ENCODE peak calls at places on chromosomes 5 and 9, in seven cellular contexts. D is NCI-H1694 treated with DMSO at 0.1 percent for 48 hours; T is astrocyte of the spinal cord; I is GM23248; J is activated T-helper 9 cell treated with anti-CD3 and anti-CD28 coated beads, Interleukin-2, amount 50 U/mL, for 16 hours; S is dorsolateral prefrontal cortex; M is activated CD4-positive, alpha-beta T cell treated with anti-CD3 and anti-CD28 coated beads for 48 hours. W is an unnamed sample.

GRCh38 chr9:89179920-89180667 is 1.5 kb upstream of the SHC3 start:
- DNase-seq in S (peak; percentile 93), I (peak; percentile 98), J (no peak), T (peak; percentile 98), D (peak; percentile 93), M (peak; percentile 78), W (peak; percentile 88)

GRCh38 chr5:14399054-14399657 is 182.4 kb upstream of the OTULINL start:
- DNase-seq in I (peak; percentile 82), S (no peak), T (peak; percentile 86), M (no peak), D (peak; percentile 82), J (no peak), W (peak; percentile 78)

GRCh38 chr9:34633851-34634550 is 3.6 kb downstream of the SIGMAR1 start:
- DNase-seq in J (peak; percentile 60), S (peak; percentile 79), D (peak; percentile 62), M (peak; percentile 81), T (peak; percentile 55), I (peak; percentile 73), W (peak; percentile 55)

GRCh38 chr5:41465493-41466171 is 44.8 kb downstream of the PLCXD3 start:
- DNase-seq in M (no peak), S (no peak), I (peak; percentile 51), T (peak; percentile 3), D (no peak), J (no peak), W (no peak)

GRCh38 chr9:108519417-108519816 is 336.4 kb downstream of the ACTL7B start:
- DNase-seq in T (no peak), S (no peak), I (no peak), M (no peak), J (no peak), D (no peak), W (no peak)

GRCh38 chr5:88144219-88145040 is 124.2 kb downstream of the TMEM161B start:
- DNase-seq in D (no peak), J (no peak), S (peak; percentile 60), T (peak; percentile 23), M (peak; percentile 7), I (no peak), W (no peak)

GRCh38 chr5:29001666-29002065 is 1963.3 kb upstream of the CDH9 start:
- DNase-seq in T (no peak), D (no peak), S (no peak), J (no peak), M (no peak), I (no peak), W (no peak)

GRCh38 chr5:125125031-125125823 is 378.8 kb upstream of the ZNF608 start:
- DNase-seq in S (no peak), I (no peak), T (peak; percentile 33), J (no peak), M (no peak), D (no peak), W (no peak)

GRCh38 chr5:135964670-135965320 is 10.0 kb upstream of the LECT2 start:
- DNase-seq in T (no peak), M (no peak), I (peak; percentile 41), S (no peak), J (no peak), D (no peak), W (no peak)

GRCh38 chr9:92592946-92593860 is 57.4 kb upstream of the ECM2 start:
- DNase-seq in M (no peak), D (no peak), T (no peak), I (peak; percentile 49), J (no peak), S (no peak), W (no peak)

GRCh38 chr9:33167949-33168535 is 906 bp upstream of the B4GALT1 start:
- DNase-seq in I (peak; percentile 50), D (no peak), J (no peak), T (no peak), M (no peak), S (no peak), W (no peak)

GRCh38 chr5:179123109-179123426 is 62.9 kb downstream of the ZNF354C start:
- DNase-seq in T (no peak), J (no peak), S (no peak), I (no peak), D (no peak), M (no peak), W (no peak)

GRCh38 chr9:120878188-120879130 is 1.5 kb upstream of the PHF19 start:
- DNase-seq in S (no peak), I (no peak), D (peak; percentile 86), T (no peak), J (no peak), M (peak; percentile 40), W (no peak)

GRCh38 chr9:98326402-98327248 is 71.2 kb upstream of the TBC1D2 start:
- DNase-seq in I (peak; percentile 58), M (peak; percentile 13), D (no peak), S (no peak), T (peak; percentile 41), J (no peak), W (no peak)

GRCh38 chr9:94796687-94797086 is 70.2 kb downstream of the AOPEP start:
- DNase-seq in I (no peak), J (no peak), S (no peak), M (no peak), T (no peak), D (no peak), W (no peak)

GRCh38 chr5:81234299-81234698 is 1.2 kb downstream of the CKMT2 start:
- DNase-seq in S (no peak), T (no peak), I (no peak), J (no peak), D (no peak), M (no peak), W (no peak)

GRCh38 chr5:52269853-52270252 is 517.9 kb upstream of the ITGA1 start:
- DNase-seq in S (no peak), I (no peak), T (no peak), M (no peak), J (no peak), D (no peak), W (peak; percentile 35)

GRCh38 chr9:31347082-31347617 is 1037.3 kb upstream of the ACO1 start:
- DNase-seq in J (no peak), I (peak; percentile 30), D (no peak), M (no peak), S (no peak), T (peak; percentile 69), W (no peak)

GRCh38 chr5:132431682-132432081 is 58.9 kb downstream of the IRF1 start:
- DNase-seq in T (no peak), J (no peak), S (no peak), M (no peak), D (no peak), I (no peak), W (no peak)

GRCh38 chr5:83000922-83001321 is 76.3 kb downstream of the TMEM167A start:
- DNase-seq in S (no peak), T (no peak), M (no peak), J (no peak), D (no peak), I (no peak), W (no peak)

GRCh38 chr5:154977409-154977808 is 36.1 kb upstream of the KIF4B start:
- DNase-seq in S (no peak), J (no peak), T (peak; percentile 8), M (no peak), D (no peak), I (peak; percentile 39), W (no peak)

GRCh38 chr5:99674086-99674485 is 745.3 kb upstream of the CHD1 start:
- DNase-seq in T (no peak), M (no peak), S (no peak), J (no peak), I (no peak), D (no peak), W (no peak)

GRCh38 chr9:91816356-91816755 is 133.7 kb downstream of the ROR2 start:
- DNase-seq in S (no peak), D (no peak), I (no peak), T (no peak), M (no peak), J (no peak), W (no peak)

GRCh38 chr5:172007795-172008465 is 1.5 kb upstream of the FBXW11 start:
- DNase-seq in S (no peak), I (peak; percentile 70), M (no peak), J (no peak), T (peak; percentile 66), D (no peak), W (no peak)

GRCh38 chr9:101367323-101367722 is 17.5 kb downstream of the BAAT start:
- DNase-seq in J (no peak), T (no peak), I (no peak), D (no peak), M (no peak), S (no peak), W (no peak)

GRCh38 chr9:129177443-129177790 is 644 bp downstream of the IER5L start:
- DNase-seq in S (no peak), D (no peak), J (no peak), T (no peak), I (peak; percentile 68), M (no peak), W (peak; percentile 65)

GRCh38 chr5:94870496-94871214 is 252.2 kb downstream of the SLF1 start:
- DNase-seq in D (no peak), I (no peak), M (no peak), J (no peak), S (no peak), T (no peak), W (peak; percentile 34)

GRCh38 chr5:148393390-148393741 is 9.6 kb downstream of the FBXO38 start:
- DNase-seq in T (no peak), I (no peak), J (no peak), M (no peak), S (no peak), D (no peak), W (peak; percentile 94)

GRCh38 chr9:137078701-137079400 is 1.5 kb downstream of the UAP1L1 start:
- DNase-seq in D (no peak), M (no peak), J (no peak), T (no peak), S (no peak), I (no peak), W (no peak)

W was measured in NCI-H2081.